ENCODE peak calls at places on chromosomes 2 and 18, in ten cellular contexts. H is OCI-LY7, C is tibial nerve, N is progenitor cell of endocrine pancreas, U is GM10248, A is AG10803, X is brain microvascular endothelial cell, W is right atrium auricular region, P is B cell, Y is AG09309. O is an unnamed sample.

GRCh38 chr2:212921711-212922110 is 229.7 kb downstream of the IKZF2 start:
- DNase-seq in P (no peak), X (no peak), Y (no peak), W (no peak), A (no peak), U (no peak), C (no peak), N (no peak), H (no peak), O (no peak)

GRCh38 chr18:78722959-78723706 is 256.5 kb upstream of the SALL3 start:
- DNase-seq in W (no peak), X (no peak), H (no peak), Y (no peak), N (no peak), P (no peak), C (no peak), A (no peak), U (no peak), O (no peak)

GRCh38 chr2:173568054-173568453 is 213.4 kb downstream of the CDCA7 start:
- DNase-seq in P (no peak), U (no peak), A (peak), H (no peak), N (no peak), X (peak), C (peak), W (no peak), Y (peak), O (no peak)

GRCh38 chr2:31049913-31050588 is 88.2 kb downstream of the GALNT14 start:
- DNase-seq in P (no peak), X (no peak), H (no peak), A (no peak), Y (no peak), C (no peak), W (no peak), N (no peak), U (no peak), O (no peak)

GRCh38 chr2:38509322-38509946 is 93.3 kb downstream of the HNRNPLL start:
- DNase-seq in X (peak), A (peak), H (no peak), U (no peak), P (no peak), W (no peak), N (no peak), C (peak), Y (peak), O (peak)

GRCh38 chr18:8820701-8821465 is 115.5 kb downstream of the MTCL1 start:
- DNase-seq in X (no peak), U (no peak), W (no peak), H (no peak), Y (no peak), C (no peak), P (no peak), N (no peak), A (no peak), O (no peak)

GRCh38 chr2:242060212-242060835 is 190.8 kb downstream of the RTP5 start:
- DNase-seq in U (no peak), N (no peak), H (no peak), Y (peak), C (no peak), W (peak), A (peak), P (no peak), X (peak), O (peak)

GRCh38 chr2:175404839-175405238 is 223.3 kb upstream of the ATP5MC3 start:
- DNase-seq in U (no peak), W (no peak), Y (no peak), C (no peak), H (no peak), N (no peak), A (no peak), P (no peak), X (no peak), O (no peak)

GRCh38 chr2:199228887-199229819 is 228.6 kb downstream of the SATB2 start:
- DNase-seq in Y (peak), A (peak), N (no peak), P (no peak), C (no peak), H (no peak), W (no peak), X (peak), U (no peak), O (peak)

GRCh38 chr2:212385241-212385640 is 153.4 kb downstream of the ERBB4 start:
- DNase-seq in W (no peak), X (no peak), A (no peak), P (no peak), U (no peak), Y (no peak), H (no peak), N (no peak), C (no peak), O (no peak)

GRCh38 chr18:36514778-36515177 is 217.3 kb downstream of the FHOD3 start:
- DNase-seq in X (no peak), U (no peak), H (no peak), N (no peak), Y (no peak), W (no peak), P (no peak), C (no peak), A (peak), O (no peak)

GRCh38 chr2:215773728-215774127 is 239.6 kb downstream of the MREG start:
- DNase-seq in H (no peak), A (peak), W (no peak), C (peak), U (no peak), X (peak), P (no peak), Y (peak), N (no peak), O (peak)

GRCh38 chr2:215772003-215772402 is 241.3 kb downstream of the MREG start:
- DNase-seq in P (no peak), U (no peak), C (no peak), A (no peak), W (no peak), N (no peak), X (peak), Y (peak), H (no peak), O (peak)

GRCh38 chr2:215775106-215775505 is 238.2 kb downstream of the MREG start:
- DNase-seq in Y (no peak), A (peak), P (no peak), W (no peak), X (no peak), H (no peak), U (no peak), N (no peak), C (no peak), O (no peak)

GRCh38 chr2:215771241-215771640 is 242.1 kb downstream of the MREG start:
- DNase-seq in A (no peak), Y (no peak), N (no peak), P (no peak), X (peak), U (no peak), C (no peak), W (no peak), H (no peak), O (no peak)

GRCh38 chr2:215772634-215773563 is 240.5 kb downstream of the MREG start:
- DNase-seq in H (no peak), P (no peak), N (no peak), A (peak), W (no peak), X (no peak), Y (no peak), C (no peak), U (no peak), O (peak)
- TF ChIP-seq CTCF in H (no peak), P (no peak), N (no peak), A (no peak), W (no peak), X (no peak), Y (no peak), C (no peak), U (no peak), O (no peak)

DNA sequence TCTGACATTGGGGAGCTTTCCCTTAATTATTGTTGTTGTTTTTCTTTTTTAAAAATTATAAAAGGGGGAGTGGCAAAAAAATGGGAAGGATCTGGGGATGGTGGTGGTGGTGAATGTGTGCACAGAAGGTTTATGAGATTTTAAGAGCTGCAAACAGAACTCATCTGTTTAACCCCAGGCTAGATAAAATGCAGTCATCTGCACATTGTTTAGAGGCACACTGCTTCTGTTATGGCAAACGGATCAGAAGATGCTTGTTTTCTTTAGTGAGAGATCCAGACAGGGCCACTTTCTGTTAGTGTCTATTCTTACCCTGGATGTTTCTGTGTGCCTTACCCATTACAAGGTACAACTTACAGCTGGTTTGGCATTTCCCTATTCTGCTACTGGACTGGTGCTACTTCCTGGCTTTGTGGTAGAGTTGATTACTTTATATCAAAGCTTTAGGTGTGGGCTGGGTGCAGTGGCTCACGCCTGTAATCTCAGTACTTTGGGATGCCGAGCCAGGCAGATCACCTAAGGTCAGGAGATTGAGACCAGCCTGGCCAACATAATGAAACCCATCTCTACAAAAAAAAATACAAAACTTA is 68.2 kb upstream of the NRP2 start:
- DNase-seq in P (no peak), C (no peak), N (no peak), Y (no peak), X (no peak), U (no peak), A (no peak), H (no peak), W (no peak), O (no peak)
- TF ChIP-seq CTCF in P (no peak), C (no peak), N (no peak), Y (no peak), X (no peak), U (no peak), A (no peak), H (no peak), W (no peak), O (no peak)

GRCh38 chr2:85956647-85957039 is 67.9 kb upstream of the ST3GAL5 start:
- DNase-seq in H (no peak), N (no peak), C (no peak), P (no peak), U (no peak), A (no peak), W (no peak), Y (no peak), X (no peak), O (no peak)
- TF ChIP-seq CTCF in H (no peak), N (no peak), C (no peak), P (no peak), U (no peak), A (no peak), W (no peak), Y (no peak), X (no peak), O (no peak)

GRCh38 chr2:45649855-45650806 is 1.3 kb upstream of the PRKCE start:
- DNase-seq in N (peak), P (peak), C (peak), H (peak), X (peak), W (peak), Y (no peak), U (peak), A (peak), O (peak)

GRCh38 chr2:45649457-45649854 is 2.0 kb upstream of the PRKCE start:
- DNase-seq in H (peak), W (no peak), A (peak), N (no peak), P (no peak), U (no peak), Y (no peak), C (no peak), X (no peak), O (peak)

GRCh38 chr2:45652090-45653050 is 895 bp downstream of the PRKCE start:
- DNase-seq in N (no peak), W (peak), X (peak), C (peak), H (peak), U (peak), P (peak), Y (no peak), A (peak), O (peak)

GRCh38 chr2:45651415-45652089 is at the start of gene PRKCE:
- DNase-seq in N (peak), C (peak), A (peak), W (peak), H (peak), U (peak), P (peak), X (peak), Y (no peak), O (peak)

DNA sequence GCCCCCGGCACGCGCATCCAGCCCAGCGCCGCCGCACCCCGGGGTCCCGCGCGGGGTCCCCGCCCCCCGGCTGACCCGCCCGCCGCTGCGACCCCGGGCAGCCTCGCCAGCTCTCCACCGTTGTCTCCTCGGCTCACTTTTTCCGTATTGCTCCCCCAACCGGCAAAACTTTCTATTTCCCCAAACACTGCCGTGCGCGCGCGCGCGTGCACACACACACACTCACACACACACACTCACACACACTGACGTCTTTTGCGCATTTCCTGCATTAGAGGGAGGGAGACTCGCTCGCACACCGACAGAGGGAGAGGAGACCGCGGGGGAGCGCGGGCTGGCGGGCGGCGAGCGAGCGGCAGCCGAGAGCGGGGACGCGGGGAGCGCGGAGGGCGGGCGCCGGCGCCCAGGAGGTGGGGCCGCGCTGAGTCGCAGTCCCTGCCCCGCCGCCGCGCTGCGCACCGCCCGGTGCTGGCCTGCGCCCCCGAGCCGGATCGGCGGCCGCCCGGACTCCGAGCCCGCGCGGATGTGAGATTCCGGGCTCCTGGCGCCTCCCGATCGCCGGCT is 542 bp upstream of the PRKCE start:
- DNase-seq in X (peak), U (peak), C (peak), N (peak), H (peak), A (peak), W (peak), Y (peak), P (peak), O (peak)
- TF ChIP-seq CTCF in X (peak), U (peak), C (peak), N (peak), H (peak), A (peak), W (peak), Y (peak), P (peak), O (peak)

DNA sequence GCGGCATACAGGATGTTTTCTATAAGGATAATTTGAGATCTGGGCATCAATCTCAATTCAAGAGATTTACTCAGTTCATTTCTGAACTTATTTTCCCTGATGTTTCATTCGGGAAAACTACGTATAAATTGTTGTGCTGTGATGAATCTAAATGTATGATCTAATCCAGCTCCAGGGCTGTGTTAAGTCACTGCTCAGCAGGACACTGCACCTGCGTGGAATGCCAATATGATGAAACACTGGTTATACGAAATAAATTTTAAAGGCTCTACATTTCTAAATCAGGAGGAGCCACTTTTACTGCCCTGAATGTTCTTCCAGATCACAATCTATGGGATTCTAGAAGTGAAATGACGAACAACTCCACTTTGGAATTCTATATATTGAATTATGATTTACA is 259.0 kb downstream of the HNMT start:
- DNase-seq in W (no peak), N (no peak), A (no peak), Y (no peak), U (no peak), X (no peak), H (no peak), C (no peak), P (no peak), O (peak)
- TF ChIP-seq CTCF in W (no peak), N (no peak), A (no peak), Y (no peak), U (no peak), X (no peak), H (no peak), C (no peak), P (no peak), O (no peak)

O was measured in astrocyte of the spinal cord.